ENCODE peak calls at places on chromosome 7, in nine cellular contexts. A is GM13977; B is ovary; Z is left colon; J is neuronal stem cell; M is bronchial epithelial cell; D is stimulated activated CD8-positive, alpha-beta memory T cell treated with anti-CD3 and anti-CD28 coated beads, Interleukin-4, amount 100 ng/mL, for 1 hour; Q is Daoy; P is fibroblast of pulmonary artery. V is an unnamed sample.

GRCh38 chr7:83178066-83178465 is 15.4 kb upstream of the PCLO start:
- DNase-seq in A (no peak), B (no peak), Z (no peak), J (no peak), M (peak; percentile 9), D (no peak), Q (peak; percentile 47), P (peak; percentile 16), V (no peak)

GRCh38 chr7:66076459-66077329 is 1.1 kb downstream of the ASL start:
- DNase-seq in A (no peak), B (no peak), Z (peak; percentile 75), J (no peak), M (no peak), D (no peak), Q (no peak), P (no peak), V (no peak)

GRCh38 chr7:12801107-12801506 is 113.7 kb downstream of the ARL4A start:
- DNase-seq in A (no peak), B (no peak), Z (peak; percentile 72), J (no peak), M (peak; percentile 55), D (no peak), Q (no peak), P (no peak), V (no peak)

GRCh38 chr7:29878081-29878688 is 71.9 kb downstream of the WIPF3 start:
- DNase-seq in A (no peak), B (no peak), Z (peak; percentile 29), J (no peak), M (peak; percentile 57), D (no peak), Q (no peak), P (peak; percentile 66), V (peak; percentile 55)

GRCh38 chr7:139992353-139993054 is 70.2 kb downstream of the PARP12 start:
- DNase-seq in A (no peak), B (no peak), Z (no peak), J (no peak), M (no peak), D (no peak), Q (no peak), P (no peak), V (peak; percentile 12)

GRCh38 chr7:2165610-2166594 is 66.8 kb downstream of the MAD1L1 start:
- DNase-seq in A (peak; percentile 90), B (no peak), Z (no peak), J (no peak), M (no peak), D (no peak), Q (no peak), P (no peak), V (no peak)

GRCh38 chr7:1689356-1689755 is 19.3 kb downstream of the ELFN1 start:
- DNase-seq in A (no peak), B (no peak), Z (no peak), J (no peak), M (no peak), D (no peak), Q (peak; percentile 0), P (no peak), V (no peak)

GRCh38 chr7:330554-331230 is 40.7 kb downstream of the FOXL3 start:
- DNase-seq in A (no peak), B (no peak), Z (peak; percentile 9), J (no peak), M (no peak), D (no peak), Q (no peak), P (no peak), V (no peak)

GRCh38 chr7:96303105-96303685 is 18.7 kb downstream of the SLC25A13 start:
- DNase-seq in A (no peak), B (no peak), Z (peak; percentile 37), J (no peak), M (peak; percentile 99), D (no peak), Q (peak; percentile 64), P (peak; percentile 29), V (peak; percentile 76)

V was measured in fibroblast of villous mesenchyme.